ENCODE peak calls at places on chromosomes 3 and 15, in ten cellular contexts. I, M, F, H, K, T, O, A, G and V are unnamed samples. For H3K4me1, the result is how much of the 10 kb centered on the place peaks cover.

GRCh38 chr15:70112018-70112395 is 14.3 kb upstream of the TLE3 start:
- DNase-seq in A (no peak), I (no peak), G (no peak), O (no peak), M (no peak), H (no peak), T (peak), K (no peak), F (no peak), V (no peak)

GRCh38 chr15:68924866-68925599 is 5.3 kb upstream of the SPESP1 start:
- DNase-seq in K (peak), I (peak), M (peak), F (no peak), H (peak), G (peak), T (peak), O (peak), A (peak), V (peak)

GRCh38 chr15:81312790-81313543 is 11.0 kb downstream of the STARD5 start:
- DNase-seq in O (no peak), T (peak), I (peak), H (no peak), A (peak), M (peak), G (peak), F (peak), K (peak), V (no peak)

GRCh38 chr3:189303584-189303983 is 131.8 kb downstream of the TPRG1 start:
- DNase-seq in F (no peak), K (peak), M (no peak), T (no peak), O (no peak), H (no peak), G (no peak), A (no peak), I (no peak), V (no peak)

GRCh38 chr3:131303848-131304247 is 77.7 kb upstream of the NUDT16 start:
- DNase-seq in F (no peak), M (no peak), A (no peak), T (peak), I (no peak), G (no peak), K (peak), H (no peak), O (no peak), V (no peak)

GRCh38 chr3:157508461-157508860 is 5.2 kb upstream of the VEPH1 start:
- DNase-seq in F (no peak), H (no peak), G (no peak), A (no peak), T (no peak), M (no peak), O (no peak), K (no peak), I (no peak), V (no peak)

GRCh38 chr3:103614719-103615118 is 1179.9 kb downstream of the ZPLD1 start:
- DNase-seq in M (no peak), T (no peak), G (no peak), A (no peak), H (no peak), K (no peak), I (no peak), F (no peak), O (no peak), V (no peak)

GRCh38 chr15:99442268-99442897 is 123.4 kb upstream of the MEF2A start:
- DNase-seq in A (peak), O (no peak), H (peak), M (peak), I (peak), F (peak), K (peak), G (no peak), T (peak), V (peak)

GRCh38 chr3:46943237-46944187 is 33.0 kb downstream of the CCDC12 start:
- DNase-seq in M (peak), H (no peak), G (peak), I (no peak), T (no peak), O (no peak), F (no peak), A (peak), K (peak), V (no peak)

GRCh38 chr3:17069754-17070153 is 185.0 kb downstream of the PLCL2 start:
- DNase-seq in G (no peak), M (no peak), T (no peak), I (no peak), K (peak), A (no peak), H (no peak), O (no peak), F (no peak), V (no peak)

GRCh38 chr15:89822611-89822950 is 7.9 kb upstream of the ANPEP start:
- DNase-seq in M (no peak), H (no peak), I (no peak), T (no peak), O (no peak), F (no peak), G (no peak), A (no peak), K (no peak), V (no peak)

GRCh38 chr15:34837246-34838016 is 42.1 kb upstream of the ACTC1 start:
- DNase-seq in M (peak), K (peak), O (no peak), I (peak), T (peak), H (no peak), G (no peak), F (no peak), A (no peak), V (no peak)

GRCh38 chr3:111051354-111051753 is 20.3 kb upstream of the NECTIN3 start:
- DNase-seq in I (no peak), H (no peak), T (no peak), K (no peak), O (no peak), A (no peak), G (no peak), F (no peak), M (no peak), V (no peak)

DNA sequence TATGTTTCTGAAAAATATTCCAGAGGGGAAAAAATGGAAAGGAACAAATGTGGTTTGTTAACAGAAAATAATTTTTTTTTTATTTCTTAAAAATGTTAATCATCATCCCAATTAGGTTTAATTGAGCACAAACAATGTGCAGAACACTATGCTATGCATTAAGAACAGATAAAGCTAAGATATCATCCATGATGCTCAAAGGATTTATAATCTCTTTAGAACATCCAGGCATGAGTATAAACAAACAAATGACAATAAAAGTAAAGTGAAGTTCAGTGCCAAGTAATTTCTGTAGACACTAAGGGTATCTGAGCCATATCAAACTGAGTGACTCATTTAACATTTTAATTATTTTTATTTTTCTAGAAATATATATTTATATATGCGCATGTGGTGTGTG is 732.2 kb downstream of the NAALADL2 start:
- DNase-seq in G (no peak), T (no peak), H (no peak), A (no peak), F (no peak), K (no peak), M (no peak), I (no peak), O (no peak), V (no peak)
- H3K4me1 ChIP-seq in G (under half), T (under half), H (under half), A (under half), F (under half), K (under half), M (under half), I (under half), O (under half), V (under half)

GRCh38 chr3:133928136-133928893 is 32.6 kb upstream of the RAB6B start:
- DNase-seq in O (no peak), G (no peak), M (no peak), F (no peak), T (no peak), A (no peak), H (peak), I (no peak), K (no peak), V (no peak)
- H3K4me3 ChIP-seq in O (peak), G (no peak), M (peak), F (no peak), T (peak), A (peak), H (peak), I (no peak), K (peak), V (peak)

GRCh38 chr3:194935061-194935460 is 249.4 kb downstream of the FAM43A start:
- DNase-seq in A (no peak), G (no peak), H (no peak), M (no peak), T (peak), I (peak), F (no peak), K (peak), O (no peak), V (no peak)
- H3K27ac ChIP-seq in A (no peak), G (no peak), H (no peak), M (no peak), T (no peak), I (no peak), F (no peak), K (no peak), O (no peak), V (no peak)

GRCh38 chr3:123385981-123386380 is 62.9 kb downstream of the ADCY5 start:
- DNase-seq in A (no peak), T (peak), I (peak), G (peak), M (no peak), O (no peak), H (no peak), F (no peak), K (peak), V (no peak)

GRCh38 chr3:123388811-123389210 is 60.1 kb downstream of the ADCY5 start:
- DNase-seq in T (no peak), F (no peak), K (no peak), A (no peak), M (no peak), O (no peak), G (no peak), I (no peak), H (no peak), V (no peak)

GRCh38 chr3:123389338-123389910 is 59.5 kb downstream of the ADCY5 start:
- DNase-seq in O (no peak), M (no peak), H (no peak), K (no peak), A (no peak), I (no peak), T (no peak), G (no peak), F (no peak), V (no peak)

GRCh38 chr3:123386477-123387040 is 62.3 kb downstream of the ADCY5 start:
- DNase-seq in A (no peak), H (peak), T (no peak), F (no peak), G (no peak), I (no peak), O (no peak), M (no peak), K (no peak), V (no peak)

DNA sequence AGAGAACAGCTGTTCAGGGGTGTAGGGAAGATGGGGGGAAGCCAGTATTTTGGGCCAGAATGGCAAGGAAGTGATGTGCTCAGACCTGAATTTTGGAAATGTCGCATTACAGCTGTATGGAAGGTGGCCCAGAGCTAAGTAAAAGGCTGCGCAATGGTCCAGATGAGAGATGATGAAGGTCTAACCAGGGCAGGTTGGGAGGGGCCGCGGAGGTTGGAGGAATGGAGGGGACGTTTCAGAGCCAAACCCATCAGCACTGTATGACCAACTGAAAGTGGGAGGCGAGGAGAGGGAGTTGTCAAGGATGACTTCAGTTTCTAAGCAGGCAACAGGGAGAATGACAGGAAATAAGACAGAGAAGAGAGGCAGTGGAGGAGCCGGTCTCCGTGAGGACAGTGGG is 60.8 kb downstream of the ADCY5 start:
- DNase-seq in G (no peak), I (no peak), T (no peak), A (no peak), M (no peak), H (no peak), O (no peak), F (no peak), K (no peak), V (no peak)
- H3K4me1 ChIP-seq in G (half or more), I (under half), T (under half), A (under half), M (under half), H (under half), O (under half), F (under half), K (under half), V (under half)

GRCh38 chr15:40104296-40104864 is 4.3 kb downstream of the BMF start:
- DNase-seq in A (no peak), T (no peak), M (no peak), I (no peak), O (no peak), G (no peak), F (no peak), K (no peak), H (no peak), V (no peak)

GRCh38 chr15:40106203-40107161 is 2.2 kb downstream of the BMF start:
- DNase-seq in I (peak), T (peak), F (peak), H (peak), K (peak), M (peak), O (no peak), G (peak), A (peak), V (no peak)

GRCh38 chr15:40103864-40104271 is 4.8 kb downstream of the BMF start:
- DNase-seq in G (no peak), K (no peak), A (peak), H (no peak), T (peak), I (no peak), F (no peak), O (no peak), M (no peak), V (no peak)

GRCh38 chr15:40104865-40105516 is 3.7 kb downstream of the BMF start:
- DNase-seq in T (peak), K (peak), H (peak), M (peak), G (peak), I (peak), A (peak), F (peak), O (peak), V (peak)

GRCh38 chr15:40105517-40106202 is 3.0 kb downstream of the BMF start:
- DNase-seq in H (no peak), F (no peak), M (no peak), I (no peak), T (no peak), G (no peak), A (no peak), O (no peak), K (no peak), V (no peak)
- H3K4me3 ChIP-seq in H (peak), F (no peak), M (no peak), I (no peak), T (no peak), G (no peak), A (peak), O (peak), K (no peak), V (peak)

DNA sequence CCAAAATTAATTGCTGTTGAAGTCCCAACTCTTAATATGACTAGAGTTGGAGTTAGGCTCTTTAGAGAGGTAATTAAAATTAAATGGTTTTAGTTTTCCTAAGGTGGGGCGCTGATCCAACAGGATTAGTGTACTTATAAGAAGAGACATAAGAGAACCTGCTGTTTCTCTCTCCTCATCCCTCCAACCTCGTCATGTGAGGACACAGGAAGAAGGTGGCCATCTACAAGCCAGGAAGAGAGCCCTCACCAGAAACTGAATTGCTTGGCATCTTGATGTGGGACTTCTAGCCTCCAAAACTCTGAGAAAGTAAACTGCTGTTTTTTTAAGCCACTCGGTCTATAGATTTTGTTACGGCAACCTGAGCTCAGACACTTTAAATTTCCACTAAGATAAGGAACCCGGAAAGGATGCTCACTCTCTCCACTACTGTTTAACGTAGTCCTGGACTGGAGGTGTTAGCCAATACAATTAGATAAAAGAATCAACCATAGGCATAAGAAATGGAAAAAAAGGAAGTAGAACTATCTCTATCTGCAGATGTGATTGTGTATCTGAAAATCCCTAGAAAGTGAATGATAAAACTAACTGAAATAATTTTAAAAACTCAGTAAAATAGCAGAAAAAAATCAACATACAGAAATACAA is 26.8 kb downstream of the DCBLD2 start:
- DNase-seq in A (no peak), I (no peak), T (no peak), K (no peak), M (no peak), O (no peak), H (no peak), G (no peak), F (no peak), V (no peak)
- H3K27ac ChIP-seq in A (no peak), I (no peak), T (no peak), K (no peak), M (no peak), O (no peak), H (no peak), G (no peak), F (no peak), V (no peak)

GRCh38 chr15:74406517-74406916 is 27.2 kb downstream of the SEMA7A start:
- DNase-seq in M (no peak), O (no peak), T (no peak), G (no peak), I (no peak), H (no peak), K (no peak), F (no peak), A (no peak), V (no peak)
- H3K4me1 ChIP-seq in M (under half), O (under half), T (half or more), G (under half), I (under half), H (under half), K (under half), F (under half), A (under half), V (under half)